ENCODE peak calls at places on chromosomes 2 and 18, in seven cellular contexts. One of them, this sample, is unnamed.
A peak's percentile ranks its signal among the peaks of the same experiment; 100 is the strongest.

GRCh38 chr18:36633961-36634412 is 194.8 kb downstream of the TPGS2 start:
- DNase-seq in RWPE2: no peak
- DNase-seq in SJSA1: no peak
- DNase-seq in HCT116: no peak
- DNase-seq in HepG2: no peak
- DNase-seq in ascending aorta: no peak
- DNase-seq in lung: no peak
- DNase-seq in this sample: no peak

GRCh38 chr18:46559296-46559695 is 97.7 kb downstream of the LOXHD1 start:
- DNase-seq in RWPE2: no peak
- DNase-seq in SJSA1: no peak
- DNase-seq in HCT116: no peak
- DNase-seq in HepG2: no peak
- DNase-seq in ascending aorta: no peak
- DNase-seq in lung: no peak
- DNase-seq in this sample: peak; percentile 79

GRCh38 chr2:172137943-172138342 is 35.2 kb upstream of the DLX2 start:
- DNase-seq in RWPE2: no peak
- DNase-seq in SJSA1: no peak
- DNase-seq in HCT116: no peak
- DNase-seq in HepG2: no peak
- DNase-seq in ascending aorta: no peak
- DNase-seq in lung: no peak
- DNase-seq in this sample: no peak

GRCh38 chr2:71939588-71940535 is 207.8 kb downstream of the CYP26B1 start:
- DNase-seq in RWPE2: no peak
- DNase-seq in SJSA1: peak; percentile 36
- DNase-seq in HCT116: no peak
- DNase-seq in HepG2: no peak
- DNase-seq in ascending aorta: no peak
- DNase-seq in lung: peak; percentile 26
- DNase-seq in this sample: peak; percentile 22

GRCh38 chr2:143514413-143514812 is 385.2 kb downstream of the ARHGAP15 start:
- DNase-seq in RWPE2: no peak
- DNase-seq in SJSA1: no peak
- DNase-seq in HCT116: no peak
- DNase-seq in HepG2: no peak
- DNase-seq in ascending aorta: no peak
- DNase-seq in lung: no peak
- DNase-seq in this sample: no peak

GRCh38 chr18:24270358-24270936 is 127.2 kb downstream of the OSBPL1A start:
- DNase-seq in RWPE2: no peak
- DNase-seq in SJSA1: no peak
- DNase-seq in HCT116: no peak
- DNase-seq in HepG2: no peak
- DNase-seq in ascending aorta: no peak
- DNase-seq in lung: no peak
- DNase-seq in this sample: no peak

GRCh38 chr2:122329266-122329665 is 573.8 kb downstream of the TSN start:
- DNase-seq in RWPE2: no peak
- DNase-seq in SJSA1: no peak
- DNase-seq in HCT116: no peak
- DNase-seq in HepG2: no peak
- DNase-seq in ascending aorta: no peak
- DNase-seq in lung: no peak
- DNase-seq in this sample: no peak

GRCh38 chr2:152664725-152665124 is 52.5 kb downstream of the PRPF40A start:
- DNase-seq in RWPE2: no peak
- DNase-seq in SJSA1: no peak
- DNase-seq in HCT116: no peak
- DNase-seq in HepG2: no peak
- DNase-seq in ascending aorta: no peak
- DNase-seq in lung: no peak
- DNase-seq in this sample: no peak

GRCh38 chr2:127125821-127126220 is 18.9 kb upstream of the BIN1 start:
- DNase-seq in RWPE2: no peak
- DNase-seq in SJSA1: no peak
- DNase-seq in HCT116: no peak
- DNase-seq in HepG2: no peak
- DNase-seq in ascending aorta: no peak
- DNase-seq in lung: no peak
- DNase-seq in this sample: no peak

GRCh38 chr2:20561703-20562454 is 89.0 kb downstream of the HS1BP3 start:
- DNase-seq in RWPE2: no peak
- DNase-seq in SJSA1: no peak
- DNase-seq in HCT116: no peak
- DNase-seq in HepG2: no peak
- DNase-seq in ascending aorta: no peak
- DNase-seq in lung: no peak
- DNase-seq in this sample: no peak

GRCh38 chr2:216426938-216427337 is 14.7 kb downstream of the SMARCAL1 start:
- DNase-seq in RWPE2: no peak
- DNase-seq in SJSA1: peak; percentile 65
- DNase-seq in HCT116: no peak
- DNase-seq in HepG2: no peak
- DNase-seq in ascending aorta: no peak
- DNase-seq in lung: no peak
- DNase-seq in this sample: no peak

GRCh38 chr18:7696846-7697245 is 129.7 kb downstream of the PTPRM start:
- DNase-seq in RWPE2: no peak
- DNase-seq in SJSA1: no peak
- DNase-seq in HCT116: no peak
- DNase-seq in HepG2: no peak
- DNase-seq in ascending aorta: no peak
- DNase-seq in lung: no peak
- DNase-seq in this sample: no peak

GRCh38 chr2:48415765-48416515 is 114.0 kb upstream of the STON1 start:
- DNase-seq in RWPE2: no peak
- DNase-seq in SJSA1: no peak
- DNase-seq in HCT116: no peak
- DNase-seq in HepG2: peak; percentile 88
- DNase-seq in ascending aorta: no peak
- DNase-seq in lung: no peak
- DNase-seq in this sample: no peak

GRCh38 chr2:8549273-8549922 is 132.5 kb upstream of the ID2 start:
- DNase-seq in RWPE2: peak; percentile 17
- DNase-seq in SJSA1: no peak
- DNase-seq in HCT116: no peak
- DNase-seq in HepG2: no peak
- DNase-seq in ascending aorta: no peak
- DNase-seq in lung: no peak
- DNase-seq in this sample: peak; percentile 46

GRCh38 chr2:101657787-101658186 is 39.7 kb upstream of the MAP4K4 start:
- DNase-seq in RWPE2: no peak
- DNase-seq in SJSA1: no peak
- DNase-seq in HCT116: no peak
- DNase-seq in HepG2: no peak
- DNase-seq in ascending aorta: no peak
- DNase-seq in lung: no peak
- DNase-seq in this sample: no peak

GRCh38 chr2:181573140-181573736 is 83.7 kb downstream of the CERKL start:
- DNase-seq in RWPE2: no peak
- DNase-seq in SJSA1: no peak
- DNase-seq in HCT116: peak; percentile 54
- DNase-seq in HepG2: peak; percentile 45
- DNase-seq in ascending aorta: no peak
- DNase-seq in lung: no peak
- DNase-seq in this sample: no peak

GRCh38 chr2:195413944-195414343 is 243.1 kb upstream of the SLC39A10 start:
- DNase-seq in RWPE2: no peak
- DNase-seq in SJSA1: no peak
- DNase-seq in HCT116: no peak
- DNase-seq in HepG2: no peak
- DNase-seq in ascending aorta: no peak
- DNase-seq in lung: no peak
- DNase-seq in this sample: no peak

GRCh38 chr18:59005266-59005665 is 134.4 kb upstream of the SEC11C start:
- DNase-seq in RWPE2: no peak
- DNase-seq in SJSA1: no peak
- DNase-seq in HCT116: no peak
- DNase-seq in HepG2: no peak
- DNase-seq in ascending aorta: no peak
- DNase-seq in lung: no peak
- DNase-seq in this sample: no peak

GRCh38 chr18:62759704-62760402 is 44.5 kb downstream of the PHLPP1 start:
- DNase-seq in RWPE2: no peak
- DNase-seq in SJSA1: no peak
- DNase-seq in HCT116: no peak
- DNase-seq in HepG2: no peak
- DNase-seq in ascending aorta: no peak
- DNase-seq in lung: no peak
- DNase-seq in this sample: no peak

GRCh38 chr2:230060672-230061293 is 7.9 kb downstream of the SLC16A14 start:
- DNase-seq in RWPE2: no peak
- DNase-seq in SJSA1: no peak
- DNase-seq in HCT116: no peak
- DNase-seq in HepG2: no peak
- DNase-seq in ascending aorta: no peak
- DNase-seq in lung: no peak
- DNase-seq in this sample: no peak

GRCh38 chr2:74740395-74741075 is 86.5 kb downstream of the SEMA4F start:
- DNase-seq in RWPE2: peak; percentile 97
- DNase-seq in SJSA1: peak; percentile 90
- DNase-seq in HCT116: peak; percentile 95
- DNase-seq in HepG2: peak; percentile 76
- DNase-seq in ascending aorta: peak; percentile 70
- DNase-seq in lung: peak; percentile 70
- DNase-seq in this sample: peak; percentile 80

GRCh38 chr2:169107645-169108044 is 38.3 kb downstream of the DHRS9 start:
- DNase-seq in RWPE2: no peak
- DNase-seq in SJSA1: no peak
- DNase-seq in HCT116: no peak
- DNase-seq in HepG2: no peak
- DNase-seq in ascending aorta: no peak
- DNase-seq in lung: no peak
- DNase-seq in this sample: no peak

GRCh38 chr2:6310910-6311215 is 554.8 kb downstream of the CMPK2 start:
- DNase-seq in RWPE2: no peak
- DNase-seq in SJSA1: no peak
- DNase-seq in HCT116: no peak
- DNase-seq in HepG2: no peak
- DNase-seq in ascending aorta: no peak
- DNase-seq in lung: no peak
- DNase-seq in this sample: no peak
- H3K4me3 ChIP-seq in RWPE2: no peak overlapping the region
- H3K4me3 ChIP-seq in SJSA1: no peak overlapping the region
- H3K4me3 ChIP-seq in HCT116: no peak overlapping the region
- H3K4me3 ChIP-seq in HepG2: no peak overlapping the region
- H3K4me3 ChIP-seq in ascending aorta: no peak overlapping the region
- H3K4me3 ChIP-seq in lung: no peak overlapping the region
- H3K4me3 ChIP-seq in this sample: no peak overlapping the region

GRCh38 chr18:48932822-48933510 is 17.8 kb downstream of the SMAD7 start:
- DNase-seq in RWPE2: no peak
- DNase-seq in SJSA1: peak; percentile 92
- DNase-seq in HCT116: no peak
- DNase-seq in HepG2: no peak
- DNase-seq in ascending aorta: no peak
- DNase-seq in lung: no peak
- DNase-seq in this sample: no peak

GRCh38 chr18:48935433-48935774 is 15.4 kb downstream of the SMAD7 start:
- DNase-seq in RWPE2: no peak
- DNase-seq in SJSA1: no peak
- DNase-seq in HCT116: no peak
- DNase-seq in HepG2: no peak
- DNase-seq in ascending aorta: no peak
- DNase-seq in lung: no peak
- DNase-seq in this sample: no peak

GRCh38 chr18:48933578-48934399 is 17.0 kb downstream of the SMAD7 start:
- DNase-seq in RWPE2: no peak
- DNase-seq in SJSA1: peak; percentile 79
- DNase-seq in HCT116: no peak
- DNase-seq in HepG2: no peak
- DNase-seq in ascending aorta: no peak
- DNase-seq in lung: no peak
- DNase-seq in this sample: no peak

GRCh38 chr18:48934400-48934707 is 16.4 kb downstream of the SMAD7 start:
- DNase-seq in RWPE2: no peak
- DNase-seq in SJSA1: no peak
- DNase-seq in HCT116: no peak
- DNase-seq in HepG2: no peak
- DNase-seq in ascending aorta: no peak
- DNase-seq in lung: no peak
- DNase-seq in this sample: no peak

GRCh38 chr18:48934708-48935432 is 15.9 kb downstream of the SMAD7 start:
- DNase-seq in RWPE2: no peak
- DNase-seq in SJSA1: no peak
- DNase-seq in HCT116: no peak
- DNase-seq in HepG2: no peak
- DNase-seq in ascending aorta: no peak
- DNase-seq in lung: no peak
- DNase-seq in this sample: no peak
- H3K4me3 ChIP-seq in RWPE2: no peak overlapping the region
- H3K4me3 ChIP-seq in SJSA1: no peak overlapping the region
- H3K4me3 ChIP-seq in HCT116: no peak overlapping the region
- H3K4me3 ChIP-seq in HepG2: no peak overlapping the region
- H3K4me3 ChIP-seq in ascending aorta: peak overlapping the region; percentile 32
- H3K4me3 ChIP-seq in lung: no peak overlapping the region
- H3K4me3 ChIP-seq in this sample: no peak overlapping the region

GRCh38 chr2:237156857-237157550 is 71.3 kb downstream of the COPS8 start:
- DNase-seq in RWPE2: no peak
- DNase-seq in SJSA1: no peak
- DNase-seq in HCT116: no peak
- DNase-seq in HepG2: no peak
- DNase-seq in ascending aorta: no peak
- DNase-seq in lung: no peak
- DNase-seq in this sample: no peak
- H3K4me3 ChIP-seq in RWPE2: no peak overlapping the region
- H3K4me3 ChIP-seq in SJSA1: peak overlapping the region; percentile 22
- H3K4me3 ChIP-seq in HCT116: no peak overlapping the region
- H3K4me3 ChIP-seq in HepG2: no peak overlapping the region
- H3K4me3 ChIP-seq in ascending aorta: peak overlapping the region; percentile 23
- H3K4me3 ChIP-seq in lung: no peak overlapping the region
- H3K4me3 ChIP-seq in this sample: no peak overlapping the region

GRCh38 chr18:78171954-78172353 is 807.7 kb upstream of the SALL3 start:
- DNase-seq in RWPE2: no peak
- DNase-seq in SJSA1: no peak
- DNase-seq in HCT116: no peak
- DNase-seq in HepG2: no peak
- DNase-seq in ascending aorta: no peak
- DNase-seq in lung: no peak
- DNase-seq in this sample: no peak

GRCh38 chr18:78168526-78168925 is 811.1 kb upstream of the SALL3 start:
- DNase-seq in RWPE2: no peak
- DNase-seq in SJSA1: no peak
- DNase-seq in HCT116: no peak
- DNase-seq in HepG2: no peak
- DNase-seq in ascending aorta: no peak
- DNase-seq in lung: no peak
- DNase-seq in this sample: no peak

GRCh38 chr18:78174737-78175136 is 804.9 kb upstream of the SALL3 start:
- DNase-seq in RWPE2: no peak
- DNase-seq in SJSA1: no peak
- DNase-seq in HCT116: no peak
- DNase-seq in HepG2: no peak
- DNase-seq in ascending aorta: no peak
- DNase-seq in lung: no peak
- DNase-seq in this sample: no peak

DNA sequence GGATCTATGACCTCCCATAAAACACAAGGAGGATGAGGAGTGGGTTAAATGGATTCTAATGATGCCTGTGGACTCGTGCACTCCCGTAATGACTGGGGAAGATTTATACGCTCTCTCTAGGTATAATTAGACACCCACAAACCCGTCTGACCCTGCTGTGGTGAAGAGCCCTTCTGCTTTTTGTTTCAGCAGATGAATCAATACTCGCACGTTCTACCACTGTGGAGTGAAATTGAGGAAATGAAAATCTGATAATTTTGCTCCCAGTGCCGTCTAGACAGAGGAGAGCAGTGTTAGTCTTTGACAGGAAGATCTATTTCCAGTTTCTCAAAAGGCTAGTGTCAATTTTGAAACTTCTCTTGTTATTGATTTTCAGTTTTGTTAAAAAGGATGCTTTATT is 810.1 kb upstream of the SALL3 start:
- DNase-seq in RWPE2: no peak
- DNase-seq in SJSA1: no peak
- DNase-seq in HCT116: no peak
- DNase-seq in HepG2: no peak
- DNase-seq in ascending aorta: no peak
- DNase-seq in lung: no peak
- DNase-seq in this sample: no peak
- H3K4me3 ChIP-seq in RWPE2: no peak overlapping the region
- H3K4me3 ChIP-seq in SJSA1: no peak overlapping the region
- H3K4me3 ChIP-seq in HCT116: no peak overlapping the region
- H3K4me3 ChIP-seq in HepG2: no peak overlapping the region
- H3K4me3 ChIP-seq in ascending aorta: no peak overlapping the region
- H3K4me3 ChIP-seq in lung: no peak overlapping the region
- H3K4me3 ChIP-seq in this sample: no peak overlapping the region